ENCODE peak calls at places on chromosomes 3 and 15, in nine cellular contexts. T is GM12878, L is A549, P is WTC11, W is SK-N-SH, X is endothelial cell of umbilical vein, V is H1, R is NB4, E is K562. N is an unnamed sample.

GRCh38 chr15:58951388-58952060 is 18.0 kb upstream of the SLTM start:
- DNase-seq in T (no peak), L (no peak), P (no peak), W (no peak), X (peak), V (no peak), R (no peak), E (no peak), N (peak)

GRCh38 chr15:95520922-95521321 is 809.6 kb upstream of the NR2F2 start:
- DNase-seq in T (no peak), L (no peak), P (no peak), W (no peak), X (no peak), V (no peak), R (no peak), E (no peak), N (no peak)

GRCh38 chr15:70096215-70096974 is 1.3 kb downstream of the TLE3 start:
- DNase-seq in T (no peak), L (peak), P (peak), W (peak), X (peak), V (no peak), R (peak), E (no peak), N (no peak)

GRCh38 chr3:110881069-110881468 is 190.5 kb upstream of the NECTIN3 start:
- DNase-seq in T (no peak), L (peak), P (peak), W (peak), X (peak), V (no peak), R (peak), E (no peak), N (peak)

GRCh38 chr15:101004986-101005747 is 86.0 kb downstream of the LRRK1 start:
- DNase-seq in T (no peak), L (peak), P (no peak), W (no peak), X (no peak), V (no peak), R (no peak), E (no peak), N (no peak)

GRCh38 chr15:76327191-76328105 is 9.1 kb upstream of the ISL2 start:
- DNase-seq in T (no peak), L (no peak), P (no peak), W (no peak), X (no peak), V (no peak), R (no peak), E (no peak), N (no peak)

GRCh38 chr15:47887181-47887580 is 169.9 kb downstream of the SEMA6D start:
- DNase-seq in T (no peak), L (no peak), P (no peak), W (no peak), X (no peak), V (no peak), R (no peak), E (no peak), N (no peak)

GRCh38 chr3:119700920-119701734 is 1.7 kb upstream of the CFAP91 start:
- DNase-seq in T (no peak), L (no peak), P (no peak), W (no peak), X (no peak), V (no peak), R (no peak), E (no peak), N (no peak)

GRCh38 chr15:25905140-25905539 is 42.0 kb upstream of the ATP10A start:
- DNase-seq in T (no peak), L (peak), P (no peak), W (no peak), X (no peak), V (no peak), R (peak), E (no peak), N (no peak)

GRCh38 chr15:87348746-87349145 is 907.8 kb downstream of the NTRK3 start:
- DNase-seq in T (no peak), L (peak), P (no peak), W (no peak), X (no peak), V (no peak), R (no peak), E (no peak), N (no peak)

GRCh38 chr3:142664311-142664710 is 59.5 kb upstream of the TRPC1 start:
- DNase-seq in T (no peak), L (peak), P (no peak), W (no peak), X (no peak), V (no peak), R (no peak), E (no peak), N (no peak)

GRCh38 chr3:179015551-179016020 is 56.0 kb downstream of the ZMAT3 start:
- DNase-seq in T (peak), L (peak), P (peak), W (peak), X (peak), V (peak), R (peak), E (peak), N (peak)

GRCh38 chr3:75781079-75781745 is 4.1 kb downstream of the ZNF717 start:
- DNase-seq in T (peak), L (no peak), P (no peak), W (no peak), X (no peak), V (no peak), R (no peak), E (no peak), N (no peak)

GRCh38 chr15:24039683-24040082 is 352.6 kb upstream of the NDN start:
- DNase-seq in T (no peak), L (peak), P (no peak), W (no peak), X (no peak), V (no peak), R (peak), E (no peak), N (no peak)

GRCh38 chr3:852033-852432 is 240.8 kb upstream of the CNTN6 start:
- DNase-seq in T (no peak), L (no peak), P (no peak), W (no peak), X (no peak), V (no peak), R (no peak), E (no peak), N (no peak)

GRCh38 chr3:124786491-124787241 is 56.4 kb downstream of the UMPS start:
- DNase-seq in T (no peak), L (peak), P (no peak), W (no peak), X (peak), V (no peak), R (no peak), E (no peak), N (peak)

GRCh38 chr3:48275292-48276027 is 34.6 kb downstream of the ZNF589 start:
- DNase-seq in T (no peak), L (no peak), P (no peak), W (no peak), X (no peak), V (no peak), R (no peak), E (no peak), N (no peak)

GRCh38 chr15:57550640-57551039 is 41.1 kb upstream of the MYZAP start:
- DNase-seq in T (no peak), L (no peak), P (no peak), W (no peak), X (peak), V (no peak), R (no peak), E (no peak), N (no peak)

GRCh38 chr15:66601521-66601920 is 35.7 kb upstream of the LCTL start:
- DNase-seq in T (no peak), L (no peak), P (no peak), W (no peak), X (no peak), V (no peak), R (no peak), E (no peak), N (no peak)

DNA sequence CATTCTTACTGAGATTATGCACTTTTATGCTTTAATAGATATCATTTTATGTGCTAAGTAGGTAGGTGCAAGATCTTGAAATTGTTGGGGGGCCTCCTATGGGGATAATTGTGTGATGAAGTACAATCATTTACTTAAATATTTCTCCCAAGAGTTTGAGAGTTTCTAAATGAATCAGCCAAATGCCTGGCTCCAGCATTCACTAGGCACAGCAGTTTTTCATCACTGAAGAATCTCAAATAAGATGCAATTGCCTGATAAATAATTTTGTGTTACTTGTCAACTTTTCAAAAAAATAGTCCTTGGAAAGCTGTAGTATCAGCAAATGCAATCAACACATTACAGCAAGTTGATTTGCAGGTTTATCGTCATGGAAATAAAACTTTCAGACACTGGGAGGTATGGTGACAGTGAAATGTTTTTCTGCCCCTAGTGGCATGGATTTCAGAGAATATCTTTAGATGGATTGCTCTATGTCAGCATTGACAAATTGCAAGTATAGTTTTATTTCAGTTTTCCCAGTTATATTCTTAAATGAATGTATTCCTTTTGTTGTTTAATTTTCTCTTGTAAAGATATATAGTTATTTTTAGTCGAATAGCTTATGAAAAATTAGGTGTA is 167.1 kb downstream of the NEK11 start:
- DNase-seq in T (no peak), L (peak), P (no peak), W (peak), X (no peak), V (no peak), R (no peak), E (no peak), N (no peak)
- TF ChIP-seq MAX in T (no peak), L (no peak), P (no peak), W (no peak), X (no peak), V (no peak), R (no peak), E (no peak), N (no peak)

GRCh38 chr3:51686512-51687215 is 15.6 kb downstream of the TEX264 start:
- DNase-seq in T (peak), L (no peak), P (no peak), W (no peak), X (no peak), V (no peak), R (peak), E (peak), N (no peak)
- TF ChIP-seq MAX in T (no peak), L (no peak), P (no peak), W (no peak), X (no peak), V (no peak), R (peak), E (no peak), N (no peak)

DNA sequence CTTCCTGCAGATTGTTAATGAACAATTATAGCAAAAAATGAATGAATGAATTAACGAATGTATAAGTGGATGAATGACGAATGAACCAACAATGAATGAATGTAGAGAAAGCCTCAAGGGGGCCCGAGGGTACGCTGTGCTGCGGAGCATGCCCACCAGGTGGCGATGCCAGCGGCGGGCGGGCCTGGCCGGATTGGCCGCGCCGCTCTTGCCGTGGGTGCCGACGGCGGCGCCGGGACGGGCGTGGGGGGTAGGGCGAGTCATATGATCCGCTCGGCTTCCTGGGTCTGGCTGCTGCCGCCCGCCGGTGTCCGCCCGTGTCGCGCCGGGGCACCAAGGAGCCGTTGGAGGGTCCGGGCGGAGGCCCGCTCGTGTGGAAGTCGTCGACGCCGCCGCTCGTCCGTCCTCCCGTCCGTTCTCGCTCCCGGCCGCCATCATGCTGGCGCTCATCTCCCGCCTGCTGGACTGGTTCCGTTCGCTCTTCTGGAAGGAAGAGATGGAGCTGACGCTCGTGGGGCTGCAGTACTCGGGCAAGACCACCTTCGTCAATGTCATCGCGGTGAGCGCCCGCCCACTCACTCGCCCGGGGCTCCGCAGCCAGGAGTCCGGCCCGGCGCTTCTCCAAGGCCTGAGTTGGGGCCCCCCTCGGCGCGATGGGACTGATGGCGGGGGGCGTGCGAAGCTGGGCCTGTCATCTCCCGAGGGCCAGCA is at the start of gene ARL8B:
- DNase-seq in T (no peak), L (peak), P (peak), W (peak), X (peak), V (peak), R (peak), E (peak), N (peak)
- TF ChIP-seq MAX in T (peak), L (peak), P (peak), W (peak), X (no peak), V (peak), R (peak), E (peak), N (peak)

GRCh38 chr15:91099616-91100560 is at the start of gene SV2B:
- DNase-seq in T (no peak), L (peak), P (peak), W (peak), X (peak), V (no peak), R (peak), E (no peak), N (no peak)
- TF ChIP-seq MAX in T (no peak), L (no peak), P (peak), W (peak), X (no peak), V (peak), R (no peak), E (no peak), N (no peak)

GRCh38 chr3:187247398-187247797 is 44.1 kb downstream of the MASP1 start:
- DNase-seq in T (no peak), L (no peak), P (no peak), W (no peak), X (no peak), V (no peak), R (no peak), E (no peak), N (no peak)
- TF ChIP-seq MAX in T (no peak), L (no peak), P (no peak), W (no peak), X (no peak), V (no peak), R (no peak), E (no peak), N (no peak)

DNA sequence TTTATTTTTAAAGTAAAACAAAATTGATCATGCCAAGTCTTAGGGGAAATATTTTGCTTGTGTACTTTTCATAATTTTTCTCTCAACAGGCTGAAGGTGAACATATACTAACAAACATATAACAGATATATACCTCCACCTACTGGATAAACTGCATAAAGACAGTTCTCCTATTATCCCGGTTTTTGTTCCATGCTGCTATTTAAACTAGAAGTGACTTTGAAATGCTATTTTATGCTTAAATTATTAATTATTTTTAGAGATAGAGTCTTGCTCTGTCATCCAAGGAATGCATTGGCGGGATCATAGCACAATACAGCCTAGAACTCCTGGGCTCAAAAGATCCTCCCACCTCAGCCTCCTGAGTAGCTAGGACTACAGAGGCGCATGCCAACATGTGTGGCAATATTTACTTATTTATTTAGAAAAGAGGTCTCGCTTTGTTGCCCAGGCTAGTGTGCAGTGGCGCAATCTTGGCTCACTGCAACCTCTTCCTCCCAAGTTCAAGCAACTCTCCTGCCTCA is 49.8 kb downstream of the ST3GAL6 start:
- DNase-seq in T (no peak), L (peak), P (no peak), W (peak), X (peak), V (no peak), R (peak), E (peak), N (no peak)
- TF ChIP-seq MAX in T (no peak), L (peak), P (no peak), W (no peak), X (no peak), V (no peak), R (no peak), E (no peak), N (no peak)

GRCh38 chr15:65054333-65055200 is 9.4 kb downstream of the SLC51B start:
- DNase-seq in T (no peak), L (peak), P (peak), W (peak), X (peak), V (no peak), R (peak), E (peak), N (peak)
- TF ChIP-seq MAX in T (no peak), L (no peak), P (no peak), W (no peak), X (no peak), V (peak), R (peak), E (no peak), N (no peak)

GRCh38 chr3:112357888-112358287 is 24.9 kb downstream of the CD200 start:
- DNase-seq in T (no peak), L (no peak), P (no peak), W (no peak), X (peak), V (no peak), R (no peak), E (no peak), N (no peak)
- TF ChIP-seq MAX in T (no peak), L (no peak), P (no peak), W (no peak), X (no peak), V (no peak), R (no peak), E (no peak), N (no peak)